ENCODE peak calls at places on chromosome 22, in ten cellular contexts. One of them, this sample, is unnamed.
A peak's percentile ranks its signal among the peaks of the same experiment; 100 is the strongest.

GRCh38 chr22:39144101-39144815 is 8.2 kb downstream of the CBX7 start:
- DNase-seq in hippocampal formation: no peak
- DNase-seq in SK-N-SH: no peak
- DNase-seq in OCI-M1: peak; percentile 79
- DNase-seq in AML-193: peak; percentile 38
- DNase-seq in neuronal stem cell: no peak
- DNase-seq in CD4-positive, CD25-positive, alpha-beta regulatory T cell: peak; percentile 77
- DNase-seq in stimulated activated CD4-positive, alpha-beta T cell treated with anti-CD3 and anti-CD28 coated beads, Interleukin-2, amount 100 ng/mL, for 48 hours: peak; percentile 40
- DNase-seq in NCI-H1930: no peak
- DNase-seq in ureter: no peak
- DNase-seq in this sample: peak; percentile 66

GRCh38 chr22:36319595-36320497 is 66.9 kb downstream of the APOL1 start:
- DNase-seq in stimulated activated CD4-positive, alpha-beta T cell treated with anti-CD3 and anti-CD28 coated beads, Interleukin-2, amount 100 ng/mL, for 48 hours: no peak
- DNase-seq in NCI-H1930: no peak
- DNase-seq in AML-193: no peak
- DNase-seq in neuronal stem cell: no peak
- DNase-seq in hippocampal formation: no peak
- DNase-seq in SK-N-SH: no peak
- DNase-seq in ureter: no peak
- DNase-seq in OCI-M1: no peak
- DNase-seq in CD4-positive, CD25-positive, alpha-beta regulatory T cell: no peak
- DNase-seq in this sample: no peak

GRCh38 chr22:46652081-46652929 is 32.1 kb downstream of the GRAMD4 start:
- DNase-seq in neuronal stem cell: no peak
- DNase-seq in stimulated activated CD4-positive, alpha-beta T cell treated with anti-CD3 and anti-CD28 coated beads, Interleukin-2, amount 100 ng/mL, for 48 hours: no peak
- DNase-seq in AML-193: no peak
- DNase-seq in ureter: no peak
- DNase-seq in CD4-positive, CD25-positive, alpha-beta regulatory T cell: no peak
- DNase-seq in SK-N-SH: no peak
- DNase-seq in OCI-M1: no peak
- DNase-seq in hippocampal formation: no peak
- DNase-seq in NCI-H1930: no peak
- DNase-seq in this sample: no peak

GRCh38 chr22:26535499-26535898 is 23.2 kb upstream of the TFIP11 start:
- DNase-seq in CD4-positive, CD25-positive, alpha-beta regulatory T cell: no peak
- DNase-seq in NCI-H1930: no peak
- DNase-seq in neuronal stem cell: no peak
- DNase-seq in stimulated activated CD4-positive, alpha-beta T cell treated with anti-CD3 and anti-CD28 coated beads, Interleukin-2, amount 100 ng/mL, for 48 hours: no peak
- DNase-seq in hippocampal formation: no peak
- DNase-seq in ureter: no peak
- DNase-seq in AML-193: no peak
- DNase-seq in OCI-M1: no peak
- DNase-seq in SK-N-SH: no peak
- DNase-seq in this sample: no peak

GRCh38 chr22:38832005-38832978 is 11.5 kb downstream of the NPTXR start:
- DNase-seq in hippocampal formation: peak; percentile 52
- DNase-seq in NCI-H1930: no peak
- DNase-seq in stimulated activated CD4-positive, alpha-beta T cell treated with anti-CD3 and anti-CD28 coated beads, Interleukin-2, amount 100 ng/mL, for 48 hours: no peak
- DNase-seq in neuronal stem cell: no peak
- DNase-seq in SK-N-SH: no peak
- DNase-seq in OCI-M1: no peak
- DNase-seq in AML-193: no peak
- DNase-seq in ureter: no peak
- DNase-seq in CD4-positive, CD25-positive, alpha-beta regulatory T cell: no peak
- DNase-seq in this sample: no peak

GRCh38 chr22:30701872-30702271 is 7.2 kb downstream of the OSBP2 start:
- DNase-seq in neuronal stem cell: no peak
- DNase-seq in NCI-H1930: no peak
- DNase-seq in stimulated activated CD4-positive, alpha-beta T cell treated with anti-CD3 and anti-CD28 coated beads, Interleukin-2, amount 100 ng/mL, for 48 hours: no peak
- DNase-seq in ureter: no peak
- DNase-seq in CD4-positive, CD25-positive, alpha-beta regulatory T cell: no peak
- DNase-seq in AML-193: no peak
- DNase-seq in OCI-M1: no peak
- DNase-seq in hippocampal formation: no peak
- DNase-seq in SK-N-SH: no peak
- DNase-seq in this sample: no peak

GRCh38 chr22:45029501-45029900 is 19.7 kb upstream of the PHF21B start:
- DNase-seq in SK-N-SH: no peak
- DNase-seq in AML-193: no peak
- DNase-seq in OCI-M1: no peak
- DNase-seq in NCI-H1930: no peak
- DNase-seq in CD4-positive, CD25-positive, alpha-beta regulatory T cell: no peak
- DNase-seq in stimulated activated CD4-positive, alpha-beta T cell treated with anti-CD3 and anti-CD28 coated beads, Interleukin-2, amount 100 ng/mL, for 48 hours: no peak
- DNase-seq in ureter: no peak
- DNase-seq in neuronal stem cell: no peak
- DNase-seq in hippocampal formation: no peak
- DNase-seq in this sample: no peak

GRCh38 chr22:30224161-30224857 is 22.2 kb downstream of the LIF start:
- DNase-seq in OCI-M1: peak; percentile 43
- DNase-seq in CD4-positive, CD25-positive, alpha-beta regulatory T cell: no peak
- DNase-seq in AML-193: no peak
- DNase-seq in hippocampal formation: no peak
- DNase-seq in stimulated activated CD4-positive, alpha-beta T cell treated with anti-CD3 and anti-CD28 coated beads, Interleukin-2, amount 100 ng/mL, for 48 hours: no peak
- DNase-seq in NCI-H1930: no peak
- DNase-seq in neuronal stem cell: no peak
- DNase-seq in ureter: no peak
- DNase-seq in SK-N-SH: no peak
- DNase-seq in this sample: no peak

GRCh38 chr22:40511604-40512003 is 124.9 kb downstream of the MRTFA start:
- DNase-seq in CD4-positive, CD25-positive, alpha-beta regulatory T cell: no peak
- DNase-seq in neuronal stem cell: no peak
- DNase-seq in AML-193: no peak
- DNase-seq in stimulated activated CD4-positive, alpha-beta T cell treated with anti-CD3 and anti-CD28 coated beads, Interleukin-2, amount 100 ng/mL, for 48 hours: no peak
- DNase-seq in ureter: no peak
- DNase-seq in hippocampal formation: no peak
- DNase-seq in OCI-M1: no peak
- DNase-seq in SK-N-SH: no peak
- DNase-seq in NCI-H1930: no peak
- DNase-seq in this sample: no peak

GRCh38 chr22:46079093-46079860 is 71.0 kb upstream of the PPARA start:
- DNase-seq in ureter: no peak
- DNase-seq in NCI-H1930: no peak
- DNase-seq in hippocampal formation: no peak
- DNase-seq in SK-N-SH: no peak
- DNase-seq in CD4-positive, CD25-positive, alpha-beta regulatory T cell: no peak
- DNase-seq in neuronal stem cell: no peak
- DNase-seq in OCI-M1: no peak
- DNase-seq in stimulated activated CD4-positive, alpha-beta T cell treated with anti-CD3 and anti-CD28 coated beads, Interleukin-2, amount 100 ng/mL, for 48 hours: no peak
- DNase-seq in AML-193: no peak
- DNase-seq in this sample: no peak

GRCh38 chr22:46374663-46375474 is 39.4 kb downstream of the TRMU start:
- DNase-seq in OCI-M1: no peak
- DNase-seq in stimulated activated CD4-positive, alpha-beta T cell treated with anti-CD3 and anti-CD28 coated beads, Interleukin-2, amount 100 ng/mL, for 48 hours: no peak
- DNase-seq in neuronal stem cell: no peak
- DNase-seq in CD4-positive, CD25-positive, alpha-beta regulatory T cell: no peak
- DNase-seq in NCI-H1930: no peak
- DNase-seq in hippocampal formation: no peak
- DNase-seq in AML-193: no peak
- DNase-seq in ureter: peak; percentile 88
- DNase-seq in SK-N-SH: no peak
- DNase-seq in this sample: no peak

GRCh38 chr22:37739611-37740049 is 42.8 kb downstream of the TRIOBP start:
- DNase-seq in neuronal stem cell: no peak
- DNase-seq in SK-N-SH: no peak
- DNase-seq in NCI-H1930: no peak
- DNase-seq in hippocampal formation: no peak
- DNase-seq in AML-193: peak; percentile 91
- DNase-seq in stimulated activated CD4-positive, alpha-beta T cell treated with anti-CD3 and anti-CD28 coated beads, Interleukin-2, amount 100 ng/mL, for 48 hours: no peak
- DNase-seq in ureter: no peak
- DNase-seq in OCI-M1: peak; percentile 45
- DNase-seq in CD4-positive, CD25-positive, alpha-beta regulatory T cell: no peak
- DNase-seq in this sample: no peak

GRCh38 chr22:36815558-36816337 is 1.1 kb downstream of the PVALB start:
- DNase-seq in SK-N-SH: no peak
- DNase-seq in stimulated activated CD4-positive, alpha-beta T cell treated with anti-CD3 and anti-CD28 coated beads, Interleukin-2, amount 100 ng/mL, for 48 hours: no peak
- DNase-seq in CD4-positive, CD25-positive, alpha-beta regulatory T cell: no peak
- DNase-seq in NCI-H1930: no peak
- DNase-seq in neuronal stem cell: no peak
- DNase-seq in hippocampal formation: no peak
- DNase-seq in OCI-M1: no peak
- DNase-seq in ureter: no peak
- DNase-seq in AML-193: no peak
- DNase-seq in this sample: no peak

GRCh38 chr22:27105142-27106025 is 448.0 kb downstream of the MIAT start:
- DNase-seq in stimulated activated CD4-positive, alpha-beta T cell treated with anti-CD3 and anti-CD28 coated beads, Interleukin-2, amount 100 ng/mL, for 48 hours: no peak
- DNase-seq in ureter: peak; percentile 68
- DNase-seq in SK-N-SH: no peak
- DNase-seq in neuronal stem cell: no peak
- DNase-seq in hippocampal formation: peak; percentile 22
- DNase-seq in NCI-H1930: no peak
- DNase-seq in CD4-positive, CD25-positive, alpha-beta regulatory T cell: no peak
- DNase-seq in AML-193: no peak
- DNase-seq in OCI-M1: no peak
- DNase-seq in this sample: no peak

GRCh38 chr22:20113551-20114310 is 2.2 kb upstream of the RANBP1 start:
- DNase-seq in AML-193: no peak
- DNase-seq in SK-N-SH: no peak
- DNase-seq in NCI-H1930: no peak
- DNase-seq in CD4-positive, CD25-positive, alpha-beta regulatory T cell: no peak
- DNase-seq in ureter: no peak
- DNase-seq in hippocampal formation: no peak
- DNase-seq in neuronal stem cell: no peak
- DNase-seq in OCI-M1: no peak
- DNase-seq in stimulated activated CD4-positive, alpha-beta T cell treated with anti-CD3 and anti-CD28 coated beads, Interleukin-2, amount 100 ng/mL, for 48 hours: no peak
- DNase-seq in this sample: no peak

GRCh38 chr22:45014658-45015057 is 4.9 kb upstream of the PHF21B start:
- DNase-seq in CD4-positive, CD25-positive, alpha-beta regulatory T cell: no peak
- DNase-seq in stimulated activated CD4-positive, alpha-beta T cell treated with anti-CD3 and anti-CD28 coated beads, Interleukin-2, amount 100 ng/mL, for 48 hours: no peak
- DNase-seq in NCI-H1930: no peak
- DNase-seq in OCI-M1: no peak
- DNase-seq in SK-N-SH: no peak
- DNase-seq in ureter: no peak
- DNase-seq in AML-193: no peak
- DNase-seq in neuronal stem cell: no peak
- DNase-seq in hippocampal formation: no peak
- DNase-seq in this sample: no peak

GRCh38 chr22:44955102-44955501 is 54.7 kb downstream of the PHF21B start:
- DNase-seq in ureter: no peak
- DNase-seq in OCI-M1: no peak
- DNase-seq in AML-193: no peak
- DNase-seq in SK-N-SH: no peak
- DNase-seq in CD4-positive, CD25-positive, alpha-beta regulatory T cell: no peak
- DNase-seq in stimulated activated CD4-positive, alpha-beta T cell treated with anti-CD3 and anti-CD28 coated beads, Interleukin-2, amount 100 ng/mL, for 48 hours: no peak
- DNase-seq in neuronal stem cell: no peak
- DNase-seq in hippocampal formation: no peak
- DNase-seq in NCI-H1930: no peak
- DNase-seq in this sample: no peak

GRCh38 chr22:42966389-42966998 is 48.5 kb downstream of the PACSIN2 start:
- DNase-seq in neuronal stem cell: no peak
- DNase-seq in AML-193: no peak
- DNase-seq in OCI-M1: peak; percentile 12
- DNase-seq in stimulated activated CD4-positive, alpha-beta T cell treated with anti-CD3 and anti-CD28 coated beads, Interleukin-2, amount 100 ng/mL, for 48 hours: no peak
- DNase-seq in hippocampal formation: no peak
- DNase-seq in SK-N-SH: no peak
- DNase-seq in ureter: no peak
- DNase-seq in CD4-positive, CD25-positive, alpha-beta regulatory T cell: no peak
- DNase-seq in NCI-H1930: no peak
- DNase-seq in this sample: no peak

GRCh38 chr22:38834991-38835390 is 8.8 kb downstream of the NPTXR start:
- DNase-seq in CD4-positive, CD25-positive, alpha-beta regulatory T cell: no peak
- DNase-seq in hippocampal formation: no peak
- DNase-seq in neuronal stem cell: no peak
- DNase-seq in ureter: no peak
- DNase-seq in OCI-M1: no peak
- DNase-seq in AML-193: no peak
- DNase-seq in SK-N-SH: no peak
- DNase-seq in NCI-H1930: no peak
- DNase-seq in stimulated activated CD4-positive, alpha-beta T cell treated with anti-CD3 and anti-CD28 coated beads, Interleukin-2, amount 100 ng/mL, for 48 hours: no peak
- DNase-seq in this sample: no peak

GRCh38 chr22:22465782-22466181 is 42.8 kb downstream of the ZNF280B start:
- DNase-seq in neuronal stem cell: no peak
- DNase-seq in hippocampal formation: no peak
- DNase-seq in CD4-positive, CD25-positive, alpha-beta regulatory T cell: no peak
- DNase-seq in ureter: no peak
- DNase-seq in stimulated activated CD4-positive, alpha-beta T cell treated with anti-CD3 and anti-CD28 coated beads, Interleukin-2, amount 100 ng/mL, for 48 hours: no peak
- DNase-seq in OCI-M1: no peak
- DNase-seq in AML-193: no peak
- DNase-seq in NCI-H1930: no peak
- DNase-seq in SK-N-SH: no peak
- DNase-seq in this sample: no peak

GRCh38 chr22:46052801-46053562 is 76.0 kb upstream of the WNT7B start:
- DNase-seq in neuronal stem cell: no peak
- DNase-seq in AML-193: peak; percentile 40
- DNase-seq in hippocampal formation: no peak
- DNase-seq in CD4-positive, CD25-positive, alpha-beta regulatory T cell: peak; percentile 37
- DNase-seq in stimulated activated CD4-positive, alpha-beta T cell treated with anti-CD3 and anti-CD28 coated beads, Interleukin-2, amount 100 ng/mL, for 48 hours: peak; percentile 25
- DNase-seq in SK-N-SH: peak; percentile 85
- DNase-seq in OCI-M1: peak; percentile 56
- DNase-seq in ureter: no peak
- DNase-seq in NCI-H1930: no peak
- DNase-seq in this sample: no peak

GRCh38 chr22:45441158-45441557 is 27.7 kb downstream of the RIBC2 start:
- DNase-seq in AML-193: no peak
- DNase-seq in stimulated activated CD4-positive, alpha-beta T cell treated with anti-CD3 and anti-CD28 coated beads, Interleukin-2, amount 100 ng/mL, for 48 hours: peak; percentile 7
- DNase-seq in ureter: peak; percentile 75
- DNase-seq in CD4-positive, CD25-positive, alpha-beta regulatory T cell: peak; percentile 61
- DNase-seq in NCI-H1930: no peak
- DNase-seq in SK-N-SH: peak; percentile 70
- DNase-seq in hippocampal formation: peak; percentile 34
- DNase-seq in neuronal stem cell: peak; percentile 39
- DNase-seq in OCI-M1: peak; percentile 62
- DNase-seq in this sample: no peak

GRCh38 chr22:49623715-49624114 is 204.0 kb downstream of the BRD1 start:
- DNase-seq in neuronal stem cell: no peak
- DNase-seq in stimulated activated CD4-positive, alpha-beta T cell treated with anti-CD3 and anti-CD28 coated beads, Interleukin-2, amount 100 ng/mL, for 48 hours: no peak
- DNase-seq in NCI-H1930: no peak
- DNase-seq in AML-193: no peak
- DNase-seq in OCI-M1: no peak
- DNase-seq in hippocampal formation: no peak
- DNase-seq in SK-N-SH: no peak
- DNase-seq in ureter: no peak
- DNase-seq in CD4-positive, CD25-positive, alpha-beta regulatory T cell: no peak
- DNase-seq in this sample: no peak

GRCh38 chr22:38240734-38241252 is 32.0 kb downstream of the TMEM184B start:
- DNase-seq in neuronal stem cell: peak; percentile 45
- DNase-seq in CD4-positive, CD25-positive, alpha-beta regulatory T cell: no peak
- DNase-seq in NCI-H1930: no peak
- DNase-seq in OCI-M1: peak; percentile 49
- DNase-seq in stimulated activated CD4-positive, alpha-beta T cell treated with anti-CD3 and anti-CD28 coated beads, Interleukin-2, amount 100 ng/mL, for 48 hours: no peak
- DNase-seq in AML-193: no peak
- DNase-seq in ureter: no peak
- DNase-seq in SK-N-SH: no peak
- DNase-seq in hippocampal formation: peak; percentile 59
- DNase-seq in this sample: no peak

GRCh38 chr22:43164636-43165035 is 13.3 kb downstream of the TSPO start:
- DNase-seq in stimulated activated CD4-positive, alpha-beta T cell treated with anti-CD3 and anti-CD28 coated beads, Interleukin-2, amount 100 ng/mL, for 48 hours: no peak
- DNase-seq in NCI-H1930: no peak
- DNase-seq in SK-N-SH: no peak
- DNase-seq in hippocampal formation: no peak
- DNase-seq in CD4-positive, CD25-positive, alpha-beta regulatory T cell: no peak
- DNase-seq in OCI-M1: no peak
- DNase-seq in AML-193: no peak
- DNase-seq in neuronal stem cell: no peak
- DNase-seq in ureter: no peak
- DNase-seq in this sample: no peak

GRCh38 chr22:22166941-22167713 is 77.5 kb upstream of the VPREB1 start:
- DNase-seq in AML-193: no peak
- DNase-seq in OCI-M1: no peak
- DNase-seq in NCI-H1930: no peak
- DNase-seq in ureter: no peak
- DNase-seq in stimulated activated CD4-positive, alpha-beta T cell treated with anti-CD3 and anti-CD28 coated beads, Interleukin-2, amount 100 ng/mL, for 48 hours: no peak
- DNase-seq in neuronal stem cell: no peak
- DNase-seq in CD4-positive, CD25-positive, alpha-beta regulatory T cell: no peak
- DNase-seq in SK-N-SH: no peak
- DNase-seq in hippocampal formation: no peak
- DNase-seq in this sample: no peak

GRCh38 chr22:36417281-36417686 is 29.5 kb upstream of the MYH9 start:
- DNase-seq in ureter: peak; percentile 54
- DNase-seq in OCI-M1: no peak
- DNase-seq in AML-193: no peak
- DNase-seq in stimulated activated CD4-positive, alpha-beta T cell treated with anti-CD3 and anti-CD28 coated beads, Interleukin-2, amount 100 ng/mL, for 48 hours: no peak
- DNase-seq in neuronal stem cell: no peak
- DNase-seq in CD4-positive, CD25-positive, alpha-beta regulatory T cell: no peak
- DNase-seq in NCI-H1930: no peak
- DNase-seq in hippocampal formation: no peak
- DNase-seq in SK-N-SH: no peak
- DNase-seq in this sample: no peak

GRCh38 chr22:43829904-43830851 is 18.1 kb upstream of the EFCAB6 start:
- DNase-seq in ureter: no peak
- DNase-seq in NCI-H1930: no peak
- DNase-seq in OCI-M1: no peak
- DNase-seq in hippocampal formation: no peak
- DNase-seq in neuronal stem cell: no peak
- DNase-seq in CD4-positive, CD25-positive, alpha-beta regulatory T cell: no peak
- DNase-seq in SK-N-SH: peak; percentile 62
- DNase-seq in AML-193: no peak
- DNase-seq in stimulated activated CD4-positive, alpha-beta T cell treated with anti-CD3 and anti-CD28 coated beads, Interleukin-2, amount 100 ng/mL, for 48 hours: no peak
- DNase-seq in this sample: no peak